ENCODE peak calls at places on chromosomes 1 and 21, in ten cellular contexts. Z is CD8-positive, alpha-beta T cell; I is HAP-1; O is PC-9; T is left ventricle myocardium inferior; R is ovary; X is endothelial cell of umbilical vein; E is DND-41; V is WERI-Rb-1; D is psoas muscle. M is an unnamed sample.

GRCh38 chr1:2504224-2504948 is 22.0 kb downstream of the PANK4 start:
- DNase-seq in X (no peak), E (no peak), Z (no peak), V (no peak), T (no peak), O (no peak), R (no peak), I (no peak), D (no peak), M (no peak)

GRCh38 chr1:183450086-183450485 is 22.2 kb upstream of the SMG7 start:
- DNase-seq in T (no peak), X (no peak), D (no peak), V (no peak), I (no peak), E (no peak), R (no peak), Z (no peak), O (no peak), M (no peak)

GRCh38 chr21:45424854-45425795 is 20.2 kb downstream of the COL18A1 start:
- DNase-seq in E (no peak), O (no peak), I (no peak), X (no peak), Z (no peak), R (no peak), V (no peak), D (no peak), T (no peak), M (no peak)

GRCh38 chr1:221900678-221901077 is 158.8 kb upstream of the DUSP10 start:
- DNase-seq in D (no peak), R (no peak), O (no peak), E (no peak), I (no peak), V (no peak), X (no peak), T (no peak), Z (no peak), M (no peak)

GRCh38 chr1:160064164-160064563 is 5.8 kb downstream of the KCNJ10 start:
- DNase-seq in R (no peak), I (no peak), V (no peak), E (no peak), X (no peak), T (no peak), O (no peak), Z (no peak), D (no peak), M (no peak)

GRCh38 chr1:224435999-224436398 is 1.4 kb upstream of the WDR26 start:
- DNase-seq in Z (no peak), O (peak; percentile 25), X (no peak), E (no peak), D (no peak), I (no peak), T (no peak), R (no peak), V (no peak), M (no peak)

GRCh38 chr1:68827261-68827660 is 330.4 kb upstream of the DEPDC1 start:
- DNase-seq in V (no peak), R (no peak), D (no peak), I (peak; percentile 92), T (no peak), Z (no peak), X (no peak), E (no peak), O (no peak), M (no peak)

GRCh38 chr1:5551274-5551966 is 440.8 kb downstream of the NPHP4 start:
- DNase-seq in X (no peak), R (no peak), I (no peak), E (peak; percentile 15), D (no peak), V (no peak), O (no peak), T (no peak), Z (no peak), M (no peak)

GRCh38 chr1:25747046-25747705 is 52.8 kb upstream of the SELENON start:
- DNase-seq in V (no peak), R (no peak), X (no peak), E (no peak), Z (no peak), O (no peak), D (no peak), T (no peak), I (no peak), M (no peak)

GRCh38 chr1:50275564-50275963 is 147.7 kb downstream of the DMRTA2 start:
- DNase-seq in R (no peak), O (no peak), E (no peak), T (no peak), X (no peak), D (no peak), Z (no peak), I (no peak), V (peak; percentile 38), M (no peak)

GRCh38 chr21:31514598-31514997 is 144.9 kb upstream of the SOD1 start:
- DNase-seq in Z (no peak), T (no peak), I (no peak), D (no peak), V (no peak), X (no peak), E (peak; percentile 15), R (no peak), O (no peak), M (no peak)

GRCh38 chr1:243745361-243745760 is 104.7 kb downstream of the AKT3 start:
- DNase-seq in T (no peak), E (no peak), D (no peak), R (no peak), X (no peak), I (no peak), O (no peak), V (no peak), Z (no peak), M (no peak)

GRCh38 chr21:26756491-26757159 is 88.6 kb downstream of the ADAMTS1 start:
- DNase-seq in X (no peak), I (no peak), D (no peak), V (no peak), E (no peak), T (no peak), O (no peak), Z (no peak), R (no peak), M (no peak)

DNA sequence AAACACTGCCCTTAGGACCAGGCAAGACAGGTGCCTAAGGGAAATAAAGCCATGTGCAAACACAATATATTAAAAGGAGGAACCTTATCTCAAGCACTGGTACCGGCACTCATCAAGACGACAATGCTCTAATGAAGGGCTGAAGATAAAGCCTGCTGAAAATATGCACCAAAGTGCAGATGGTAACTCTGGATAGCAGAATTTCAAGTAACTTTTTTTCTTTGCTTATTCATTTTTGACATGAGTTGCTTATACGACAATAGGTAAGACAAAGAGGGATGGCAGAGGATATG is 9.3 kb downstream of the IRF6 start:
- DNase-seq in Z (no peak), O (no peak), T (no peak), I (no peak), X (no peak), R (no peak), V (no peak), D (no peak), E (no peak), M (no peak)
- H3K4me3 ChIP-seq in Z (no peak overlapping the region), O (no peak overlapping the region), T (no peak overlapping the region), I (no peak overlapping the region), X (no peak overlapping the region), R (no peak overlapping the region), V (no peak overlapping the region), D (no peak overlapping the region), E (no peak overlapping the region), M (no peak overlapping the region)

DNA sequence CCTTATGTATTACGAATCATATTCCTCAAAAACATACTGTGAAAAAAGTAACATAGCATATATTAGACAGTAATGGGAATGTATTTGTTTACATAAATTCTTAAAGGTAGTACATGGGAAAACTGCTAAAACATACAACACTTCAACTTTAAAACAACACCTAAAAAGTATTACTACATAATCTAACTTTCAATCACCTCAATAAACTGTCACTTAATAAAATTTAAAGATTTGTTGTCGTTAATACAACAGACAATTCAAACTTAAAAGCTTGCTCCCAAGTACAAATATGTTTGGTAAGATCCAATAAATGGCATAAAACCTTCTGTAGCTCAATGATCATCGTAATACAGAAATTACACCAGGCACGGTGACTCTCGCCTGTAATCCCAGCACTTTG is 3.7 kb downstream of the ARID4B start:
- DNase-seq in X (no peak), R (no peak), V (no peak), O (no peak), E (no peak), Z (no peak), D (no peak), I (no peak), T (no peak), M (no peak)
- H3K36me3 ChIP-seq in X (peaks cover 2% of the 10 kb centered on the region), R (no peaks in the 10 kb centered on the region), V (peaks cover 74% of the 10 kb centered on the region), O (peaks cover 21% of the 10 kb centered on the region), E (peaks cover 59% of the 10 kb centered on the region), Z (no peaks in the 10 kb centered on the region), D (no peaks in the 10 kb centered on the region), I (peaks cover 17% of the 10 kb centered on the region), T (no peaks in the 10 kb centered on the region), M (no peaks in the 10 kb centered on the region)

DNA sequence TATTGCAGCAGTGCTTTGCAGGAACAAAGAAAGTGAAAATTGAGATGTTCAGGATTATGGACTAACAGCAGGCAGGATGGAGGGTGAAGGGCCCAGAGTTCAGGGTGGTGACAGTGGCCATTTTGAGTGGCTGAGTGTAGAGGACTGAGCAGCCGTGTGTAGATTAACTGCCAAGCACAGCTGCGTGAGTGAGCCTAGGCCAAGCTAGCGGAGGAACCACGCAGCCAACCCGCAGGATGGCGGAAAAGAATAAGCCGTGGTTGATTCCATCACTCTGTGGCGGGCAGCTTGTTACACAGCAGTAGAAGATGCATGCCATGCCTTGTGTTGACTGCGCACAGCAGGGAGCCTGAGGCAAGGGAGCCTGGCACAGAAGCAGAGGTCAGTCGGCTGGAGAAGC is 102.5 kb upstream of the KIF26B start:
- DNase-seq in O (no peak), Z (no peak), X (no peak), T (no peak), I (no peak), D (no peak), V (no peak), E (peak; percentile 15), R (no peak), M (no peak)
- H3K4me3 ChIP-seq in O (no peak overlapping the region), Z (no peak overlapping the region), X (no peak overlapping the region), T (no peak overlapping the region), I (no peak overlapping the region), D (no peak overlapping the region), V (no peak overlapping the region), E (no peak overlapping the region), R (no peak overlapping the region), M (no peak overlapping the region)

GRCh38 chr1:153946622-153947246 is at the start of gene DENND4B:
- DNase-seq in V (peak; percentile 98), O (peak; percentile 79), D (peak; percentile 88), T (peak; percentile 85), X (peak; percentile 65), R (peak; percentile 84), I (peak; percentile 81), E (peak; percentile 76), Z (peak; percentile 83), M (peak; percentile 92)

GRCh38 chr1:153951183-153951582 is 4.7 kb upstream of the DENND4B start:
- DNase-seq in R (no peak), D (no peak), E (no peak), Z (no peak), I (no peak), O (no peak), T (no peak), X (no peak), V (no peak), M (no peak)

GRCh38 chr1:153954826-153955225 is 3.6 kb downstream of the CRTC2 start:
- DNase-seq in D (no peak), O (no peak), E (no peak), R (no peak), T (no peak), Z (no peak), I (no peak), V (no peak), X (no peak), M (no peak)

GRCh38 chr1:153953859-153954365 is 4.5 kb downstream of the CRTC2 start:
- DNase-seq in D (no peak), R (no peak), V (no peak), E (no peak), X (no peak), Z (no peak), I (no peak), O (no peak), T (no peak), M (no peak)

GRCh38 chr1:153951801-153952200 is 5.3 kb upstream of the DENND4B start:
- DNase-seq in Z (no peak), T (no peak), I (no peak), X (no peak), D (no peak), V (no peak), E (no peak), R (no peak), O (no peak), M (no peak)
- H3K36me3 ChIP-seq in Z (peaks cover 42% of the 10 kb centered on the region), T (peaks cover 72% of the 10 kb centered on the region), I (peaks cover 30% of the 10 kb centered on the region), X (peaks cover 6% of the 10 kb centered on the region), D (peaks cover 13% of the 10 kb centered on the region), V (peaks cover 87% of the 10 kb centered on the region), E (peaks cover 77% of the 10 kb centered on the region), R (no peaks in the 10 kb centered on the region), O (peaks cover 9% of the 10 kb centered on the region), M (peaks cover 10% of the 10 kb centered on the region)

M was measured in aorta.